ENCODE peak calls at places on chromosomes 3 and 15, in four cellular contexts. One of them, this sample, is unnamed.

GRCh38 chr3:5799421-5799820 is 611.9 kb downstream of the EDEM1 start:
- DNase-seq in GM12878: no peak
- DNase-seq in K562: no peak
- DNase-seq in HL-60: no peak
- DNase-seq in this sample: no peak

GRCh38 chr3:147758786-147759185 is 349.6 kb downstream of the ZIC1 start:
- DNase-seq in HL-60: no peak
- DNase-seq in K562: no peak
- DNase-seq in GM12878: no peak
- DNase-seq in this sample: no peak

GRCh38 chr3:184334470-184335158 is 2.8 kb upstream of the FAM131A start:
- DNase-seq in K562: peak
- DNase-seq in HL-60: no peak
- DNase-seq in GM12878: no peak
- DNase-seq in this sample: no peak

GRCh38 chr3:172080503-172080902 is 41.1 kb downstream of the FNDC3B start:
- DNase-seq in HL-60: no peak
- DNase-seq in K562: no peak
- DNase-seq in GM12878: no peak
- DNase-seq in this sample: no peak

GRCh38 chr3:49602877-49603411 is 48.7 kb downstream of the BSN start:
- DNase-seq in GM12878: no peak
- DNase-seq in HL-60: no peak
- DNase-seq in K562: no peak
- DNase-seq in this sample: no peak

GRCh38 chr15:49889525-49889924 is 229.5 kb downstream of the ATP8B4 start:
- DNase-seq in GM12878: no peak
- DNase-seq in HL-60: no peak
- DNase-seq in K562: no peak
- DNase-seq in this sample: no peak

GRCh38 chr3:182136008-182136910 is 424.5 kb downstream of the SOX2 start:
- DNase-seq in HL-60: no peak
- DNase-seq in K562: no peak
- DNase-seq in GM12878: no peak
- DNase-seq in this sample: no peak

GRCh38 chr3:159616234-159616825 is 372.3 kb upstream of the IL12A start:
- DNase-seq in HL-60: no peak
- DNase-seq in GM12878: no peak
- DNase-seq in K562: no peak
- DNase-seq in this sample: no peak

GRCh38 chr15:81612631-81613030 is 238.6 kb upstream of the TMC3 start:
- DNase-seq in GM12878: no peak
- DNase-seq in K562: peak
- DNase-seq in HL-60: no peak
- DNase-seq in this sample: no peak

GRCh38 chr15:69712999-69713398 is 260.4 kb downstream of the RPLP1 start:
- DNase-seq in K562: no peak
- DNase-seq in HL-60: no peak
- DNase-seq in GM12878: no peak
- DNase-seq in this sample: no peak

GRCh38 chr15:40354408-40355171 is 3.4 kb upstream of the DISP2 start:
- DNase-seq in HL-60: no peak
- DNase-seq in GM12878: no peak
- DNase-seq in K562: peak
- DNase-seq in this sample: no peak

GRCh38 chr15:58065011-58065444 is 483 bp downstream of the ALDH1A2 start:
- DNase-seq in HL-60: no peak
- DNase-seq in GM12878: no peak
- DNase-seq in K562: peak
- DNase-seq in this sample: no peak

GRCh38 chr3:118884748-118885206 is 149.9 kb downstream of the IGSF11 start:
- DNase-seq in K562: peak
- DNase-seq in GM12878: no peak
- DNase-seq in HL-60: no peak
- DNase-seq in this sample: peak

GRCh38 chr15:37035349-37035748 is 65.0 kb downstream of the MEIS2 start:
- DNase-seq in K562: no peak
- DNase-seq in GM12878: no peak
- DNase-seq in HL-60: no peak
- DNase-seq in this sample: no peak

GRCh38 chr3:78941587-78941986 is 826.2 kb downstream of the ROBO1 start:
- DNase-seq in K562: no peak
- DNase-seq in HL-60: no peak
- DNase-seq in GM12878: no peak
- DNase-seq in this sample: no peak

GRCh38 chr3:126261037-126261436 is 80.7 kb upstream of the ALDH1L1 start:
- DNase-seq in K562: no peak
- DNase-seq in HL-60: peak
- DNase-seq in GM12878: no peak
- DNase-seq in this sample: no peak

GRCh38 chr3:53675022-53675697 is 171.1 kb downstream of the CHDH start:
- DNase-seq in GM12878: no peak
- DNase-seq in K562: no peak
- DNase-seq in HL-60: no peak
- DNase-seq in this sample: no peak

GRCh38 chr15:45242289-45242688 is 9.7 kb upstream of the SLC28A2 start:
- DNase-seq in K562: no peak
- DNase-seq in HL-60: no peak
- DNase-seq in GM12878: no peak
- DNase-seq in this sample: no peak

GRCh38 chr15:99564221-99565030 is 1.4 kb upstream of the MEF2A start:
- DNase-seq in HL-60: no peak
- DNase-seq in K562: no peak
- DNase-seq in GM12878: peak
- DNase-seq in this sample: no peak

GRCh38 chr3:149618151-149619123 is 39.4 kb downstream of the WWTR1 start:
- DNase-seq in HL-60: no peak
- DNase-seq in GM12878: no peak
- DNase-seq in K562: no peak
- DNase-seq in this sample: no peak

GRCh38 chr15:42273900-42274692 is 863 bp upstream of the TMEM87A start:
- DNase-seq in K562: peak
- DNase-seq in GM12878: peak
- DNase-seq in HL-60: no peak
- DNase-seq in this sample: no peak

GRCh38 chr3:195847061-195847950 is 35.6 kb upstream of the MUC4 start:
- DNase-seq in HL-60: no peak
- DNase-seq in GM12878: no peak
- DNase-seq in K562: no peak
- DNase-seq in this sample: no peak

GRCh38 chr3:38600551-38600950 is 48.9 kb downstream of the SCN5A start:
- DNase-seq in HL-60: no peak
- DNase-seq in GM12878: no peak
- DNase-seq in K562: no peak
- DNase-seq in this sample: no peak

GRCh38 chr3:160006282-160007163 is 17.9 kb downstream of the IL12A start:
- DNase-seq in GM12878: no peak
- DNase-seq in K562: peak
- DNase-seq in HL-60: no peak
- DNase-seq in this sample: no peak

GRCh38 chr3:142536519-142536918 is 42.0 kb downstream of the ATR start:
- DNase-seq in K562: no peak
- DNase-seq in GM12878: no peak
- DNase-seq in HL-60: no peak
- DNase-seq in this sample: no peak

GRCh38 chr3:24641628-24642027 is 147.0 kb upstream of the THRB start:
- DNase-seq in K562: no peak
- DNase-seq in GM12878: no peak
- DNase-seq in HL-60: no peak
- DNase-seq in this sample: no peak

GRCh38 chr15:88878720-88879184 is 16.6 kb downstream of the HAPLN3 start:
- DNase-seq in HL-60: no peak
- DNase-seq in K562: peak
- DNase-seq in GM12878: no peak
- DNase-seq in this sample: peak
- TF ChIP-seq SPI1 in HL-60: no peak
- TF ChIP-seq SPI1 in K562: no peak
- TF ChIP-seq SPI1 in GM12878: no peak
- TF ChIP-seq SPI1 in this sample: no peak

GRCh38 chr15:84817461-84818081 is 415 bp downstream of the ALPK3 start:
- DNase-seq in HL-60: no peak
- DNase-seq in K562: no peak
- DNase-seq in GM12878: no peak
- DNase-seq in this sample: no peak

GRCh38 chr15:84819791-84820190 is 2.6 kb downstream of the ALPK3 start:
- DNase-seq in HL-60: no peak
- DNase-seq in K562: no peak
- DNase-seq in GM12878: no peak
- DNase-seq in this sample: no peak

GRCh38 chr15:84819291-84819768 is 2.2 kb downstream of the ALPK3 start:
- DNase-seq in K562: peak
- DNase-seq in GM12878: no peak
- DNase-seq in HL-60: no peak
- DNase-seq in this sample: no peak

GRCh38 chr15:84816694-84817460 is at the start of gene ALPK3:
- DNase-seq in HL-60: no peak
- DNase-seq in K562: no peak
- DNase-seq in GM12878: no peak
- DNase-seq in this sample: no peak

GRCh38 chr15:84818221-84819131 is 1.3 kb downstream of the ALPK3 start:
- DNase-seq in K562: no peak
- DNase-seq in GM12878: no peak
- DNase-seq in HL-60: no peak
- DNase-seq in this sample: no peak
- TF ChIP-seq SPI1 in K562: no peak
- TF ChIP-seq SPI1 in GM12878: peak
- TF ChIP-seq SPI1 in HL-60: peak
- TF ChIP-seq SPI1 in this sample: no peak

GRCh38 chr15:52256366-52256765 is 39.2 kb downstream of the MYO5C start:
- DNase-seq in GM12878: peak
- DNase-seq in K562: peak
- DNase-seq in HL-60: peak
- DNase-seq in this sample: peak
- TF ChIP-seq SPI1 in GM12878: no peak
- TF ChIP-seq SPI1 in K562: no peak
- TF ChIP-seq SPI1 in HL-60: no peak
- TF ChIP-seq SPI1 in this sample: no peak

DNA sequence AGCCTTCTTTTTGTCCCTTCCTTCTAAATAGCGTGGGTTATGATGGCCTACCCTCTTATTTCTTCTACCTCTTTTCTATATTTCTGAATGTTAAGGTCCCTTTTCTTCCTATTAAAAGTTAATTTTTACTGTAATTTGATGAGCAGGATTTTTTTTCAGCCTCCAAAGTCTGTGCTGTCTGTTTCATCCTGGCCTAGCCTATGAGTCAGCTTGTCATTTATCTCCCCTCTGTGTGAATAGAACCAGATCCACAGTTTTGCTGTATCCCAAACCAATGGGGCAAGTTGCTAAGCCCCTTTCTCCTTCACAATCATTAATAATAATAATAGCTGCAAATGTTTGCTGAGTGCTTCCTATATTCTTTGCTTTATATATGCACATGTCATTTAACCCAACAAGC is 18.1 kb upstream of the C3orf38 start:
- DNase-seq in GM12878: no peak
- DNase-seq in HL-60: no peak
- DNase-seq in K562: no peak
- DNase-seq in this sample: no peak
- TF ChIP-seq SPI1 in GM12878: no peak
- TF ChIP-seq SPI1 in HL-60: no peak
- TF ChIP-seq SPI1 in K562: no peak
- TF ChIP-seq SPI1 in this sample: no peak

GRCh38 chr3:128623762-128624176 is 26.8 kb downstream of the RPN1 start:
- DNase-seq in GM12878: no peak
- DNase-seq in K562: no peak
- DNase-seq in HL-60: no peak
- DNase-seq in this sample: no peak
- TF ChIP-seq SPI1 in GM12878: no peak
- TF ChIP-seq SPI1 in K562: no peak
- TF ChIP-seq SPI1 in HL-60: no peak
- TF ChIP-seq SPI1 in this sample: peak

This sample was measured in GM12891.